ENCODE peak calls at places on chromosomes 6 and 20, in five cellular contexts. One of them, this sample, is unnamed. For H3K4me1, the result is how much of the 10 kb centered on the place peaks cover.

GRCh38 chr6:53250761-53251672 is 97.7 kb downstream of the ELOVL5 start:
- ATAC-seq in K562: no peak
- ATAC-seq in HCT116: no peak
- ATAC-seq in left lung: no peak
- ATAC-seq in lung: no peak
- ATAC-seq in this sample: no peak

GRCh38 chr20:35257175-35257909 is 20.6 kb downstream of the MMP24OS start:
- ATAC-seq in K562: no peak
- ATAC-seq in HCT116: no peak
- ATAC-seq in left lung: no peak
- ATAC-seq in lung: no peak
- ATAC-seq in this sample: no peak

GRCh38 chr6:130717657-130718056 is 109.5 kb upstream of the SMLR1 start:
- ATAC-seq in K562: no peak
- ATAC-seq in HCT116: no peak
- ATAC-seq in left lung: no peak
- ATAC-seq in lung: no peak
- ATAC-seq in this sample: no peak

GRCh38 chr20:57980526-57980925 is 247.9 kb downstream of the ANKRD60 start:
- ATAC-seq in K562: no peak
- ATAC-seq in HCT116: no peak
- ATAC-seq in left lung: no peak
- ATAC-seq in lung: no peak
- ATAC-seq in this sample: no peak

GRCh38 chr20:43979576-43979975 is 64.9 kb downstream of the TOX2 start:
- ATAC-seq in K562: no peak
- ATAC-seq in HCT116: no peak
- ATAC-seq in left lung: no peak
- ATAC-seq in lung: no peak
- ATAC-seq in this sample: no peak

GRCh38 chr20:8837396-8837795 is 231.5 kb upstream of the PLCB4 start:
- ATAC-seq in K562: no peak
- ATAC-seq in HCT116: no peak
- ATAC-seq in left lung: no peak
- ATAC-seq in lung: no peak
- ATAC-seq in this sample: no peak

GRCh38 chr20:34874094-34874654 is 1.5 kb upstream of the GGT7 start:
- ATAC-seq in K562: peak
- ATAC-seq in HCT116: peak
- ATAC-seq in left lung: peak
- ATAC-seq in lung: peak
- ATAC-seq in this sample: peak

GRCh38 chr20:19254086-19254821 is 41.8 kb downstream of the SLC24A3 start:
- ATAC-seq in K562: no peak
- ATAC-seq in HCT116: no peak
- ATAC-seq in left lung: no peak
- ATAC-seq in lung: no peak
- ATAC-seq in this sample: peak

GRCh38 chr20:46710149-46710913 is 882 bp downstream of the SLC2A10 start:
- ATAC-seq in K562: no peak
- ATAC-seq in HCT116: no peak
- ATAC-seq in left lung: no peak
- ATAC-seq in lung: no peak
- ATAC-seq in this sample: no peak

GRCh38 chr6:9482030-9482731 is 932.7 kb downstream of the TFAP2A start:
- ATAC-seq in K562: no peak
- ATAC-seq in HCT116: peak
- ATAC-seq in left lung: peak
- ATAC-seq in lung: no peak
- ATAC-seq in this sample: no peak

GRCh38 chr6:36029464-36029863 is 1.9 kb downstream of the MAPK14 start:
- ATAC-seq in K562: no peak
- ATAC-seq in HCT116: no peak
- ATAC-seq in left lung: no peak
- ATAC-seq in lung: no peak
- ATAC-seq in this sample: no peak

GRCh38 chr6:15433517-15433874 is 187.6 kb downstream of the JARID2 start:
- ATAC-seq in K562: no peak
- ATAC-seq in HCT116: no peak
- ATAC-seq in left lung: no peak
- ATAC-seq in lung: no peak
- ATAC-seq in this sample: no peak

GRCh38 chr6:15429146-15430110 is 183.6 kb downstream of the JARID2 start:
- ATAC-seq in K562: no peak
- ATAC-seq in HCT116: no peak
- ATAC-seq in left lung: no peak
- ATAC-seq in lung: no peak
- ATAC-seq in this sample: peak

GRCh38 chr6:15430181-15430580 is 184.3 kb downstream of the JARID2 start:
- ATAC-seq in K562: no peak
- ATAC-seq in HCT116: no peak
- ATAC-seq in left lung: no peak
- ATAC-seq in lung: no peak
- ATAC-seq in this sample: no peak

GRCh38 chr6:15431762-15432495 is 186.1 kb downstream of the JARID2 start:
- ATAC-seq in K562: peak
- ATAC-seq in HCT116: no peak
- ATAC-seq in left lung: peak
- ATAC-seq in lung: peak
- ATAC-seq in this sample: no peak

DNA sequence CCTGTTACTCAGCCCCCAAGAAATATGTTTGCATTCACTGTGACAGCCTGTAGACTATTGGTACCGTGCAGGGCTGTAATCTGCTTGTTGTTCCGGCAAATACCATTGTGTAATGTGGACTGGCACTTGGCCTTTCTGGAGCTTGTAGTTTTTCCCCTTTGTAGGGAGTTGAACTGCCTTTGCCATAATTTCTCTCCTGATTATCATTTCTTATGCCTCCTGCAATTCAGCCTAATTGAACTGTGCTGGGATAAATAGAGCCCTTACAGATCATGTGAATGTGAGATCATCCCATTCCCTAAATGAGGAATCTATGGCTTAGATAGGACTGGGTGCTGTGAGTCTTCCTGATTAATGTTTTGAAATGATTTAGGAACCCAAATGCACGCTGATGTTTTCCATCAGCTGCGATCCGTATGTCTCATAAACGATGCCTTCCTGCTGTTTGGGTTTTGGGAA is 185.1 kb downstream of the JARID2 start:
- ATAC-seq in K562: no peak
- ATAC-seq in HCT116: no peak
- ATAC-seq in left lung: peak
- ATAC-seq in lung: no peak
- ATAC-seq in this sample: no peak
- H3K4me1 ChIP-seq in K562: under half
- H3K4me1 ChIP-seq in HCT116: under half
- H3K4me1 ChIP-seq in left lung: half or more
- H3K4me1 ChIP-seq in lung: under half
- H3K4me1 ChIP-seq in this sample: under half

DNA sequence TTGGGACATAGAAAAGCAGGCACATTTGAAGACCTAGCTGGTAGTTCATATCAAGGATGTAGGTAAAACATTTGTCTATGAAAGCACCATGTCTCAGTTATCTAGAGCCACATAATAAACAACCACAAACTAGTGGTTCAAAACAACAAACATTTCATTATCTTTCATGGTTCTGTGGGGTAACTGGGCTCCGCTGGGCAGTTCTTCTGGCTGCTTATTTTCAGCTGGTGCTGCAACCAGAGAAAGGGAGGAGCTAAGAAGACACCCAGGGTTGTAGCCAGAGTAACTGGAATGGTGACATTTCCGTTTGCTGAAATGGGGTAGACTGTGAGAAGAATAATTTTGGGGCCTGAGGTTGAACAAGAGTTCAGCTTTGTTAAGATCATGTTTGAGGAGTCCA is 145.7 kb upstream of the SULF2 start:
- ATAC-seq in K562: no peak
- ATAC-seq in HCT116: no peak
- ATAC-seq in left lung: no peak
- ATAC-seq in lung: no peak
- ATAC-seq in this sample: no peak
- H3K4me1 ChIP-seq in K562: under half
- H3K4me1 ChIP-seq in HCT116: under half
- H3K4me1 ChIP-seq in left lung: under half
- H3K4me1 ChIP-seq in lung: under half
- H3K4me1 ChIP-seq in this sample: under half

DNA sequence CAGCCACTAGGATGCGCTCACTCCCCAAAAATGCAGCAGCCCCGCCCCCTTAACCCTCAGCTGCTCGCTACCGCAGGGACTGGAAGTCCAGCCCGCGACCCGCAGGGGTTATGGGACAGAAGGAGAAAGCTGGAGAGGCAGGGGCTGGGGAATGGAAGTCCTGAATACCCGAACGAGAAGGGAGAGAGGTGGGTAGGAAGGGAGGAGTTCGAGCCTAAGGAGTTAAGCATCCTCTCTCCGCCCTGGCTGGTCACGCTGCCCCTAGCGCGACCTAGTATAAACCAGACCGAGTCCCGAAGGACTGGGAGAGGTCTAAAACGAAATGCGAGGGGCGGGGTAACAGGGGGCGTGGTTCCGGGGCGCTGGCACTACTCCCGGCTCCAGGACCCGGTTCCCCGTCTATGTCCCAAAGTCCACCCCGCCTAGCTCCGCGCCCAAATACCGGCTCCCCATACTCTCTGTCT is 448 bp upstream of the DDAH2 start:
- ATAC-seq in K562: peak
- ATAC-seq in HCT116: peak
- ATAC-seq in left lung: peak
- ATAC-seq in lung: peak
- ATAC-seq in this sample: peak
- H3K4me1 ChIP-seq in K562: half or more
- H3K4me1 ChIP-seq in HCT116: under half
- H3K4me1 ChIP-seq in left lung: half or more
- H3K4me1 ChIP-seq in lung: under half
- H3K4me1 ChIP-seq in this sample: under half

DNA sequence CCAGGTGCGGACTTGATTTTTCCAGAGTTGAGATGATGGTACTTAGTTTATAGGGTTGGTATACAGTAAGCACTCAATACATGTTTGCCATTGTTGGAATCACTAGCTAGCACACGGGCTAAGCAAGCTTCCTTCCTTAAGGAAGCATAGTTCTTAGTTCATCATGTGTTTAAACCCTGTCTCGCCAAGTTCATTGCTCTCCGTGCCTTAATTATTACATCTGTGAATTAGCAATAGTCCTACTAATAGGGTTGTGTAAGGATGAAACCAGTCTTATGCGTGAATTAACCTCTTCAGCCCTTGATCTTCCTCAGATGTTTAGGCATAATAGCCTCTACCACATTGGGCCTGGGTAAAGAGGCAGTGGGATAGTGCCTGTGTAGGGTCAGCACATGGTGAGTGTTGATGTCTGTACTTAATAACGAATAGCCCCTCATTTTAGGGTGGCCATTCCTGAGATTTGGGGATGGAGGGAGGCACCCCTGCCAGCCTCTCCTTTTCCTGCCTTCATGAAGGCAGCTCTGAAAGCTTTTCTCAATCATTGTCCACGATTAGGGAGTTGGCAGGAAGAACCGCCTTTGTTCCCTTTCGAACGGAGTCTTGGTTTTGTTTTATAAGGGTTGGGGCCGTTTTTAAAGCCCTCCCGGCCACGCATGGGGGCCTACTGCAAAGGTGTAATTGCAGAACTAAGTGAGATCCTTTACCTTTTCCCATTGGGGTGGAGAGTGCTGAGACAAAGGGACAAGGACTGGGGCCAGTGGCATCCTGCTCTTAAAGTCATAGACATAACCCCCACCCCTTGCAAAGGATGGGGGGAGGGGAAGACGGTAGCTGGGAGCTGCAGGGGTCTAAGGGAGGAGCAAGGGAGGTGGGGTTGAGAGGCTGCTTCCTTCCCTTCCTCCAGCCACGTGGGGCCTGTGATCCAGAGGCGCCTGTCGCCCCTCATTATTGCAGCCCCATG is 2.1 kb downstream of the DNMT3B start:
- ATAC-seq in K562: peak
- ATAC-seq in HCT116: no peak
- ATAC-seq in left lung: no peak
- ATAC-seq in lung: no peak
- ATAC-seq in this sample: no peak
- H3K4me1 ChIP-seq in K562: under half
- H3K4me1 ChIP-seq in HCT116: half or more
- H3K4me1 ChIP-seq in left lung: under half
- H3K4me1 ChIP-seq in lung: under half
- H3K4me1 ChIP-seq in this sample: under half

GRCh38 chr6:116017546-116018276 is 43.0 kb downstream of the FRK start:
- ATAC-seq in K562: no peak
- ATAC-seq in HCT116: no peak
- ATAC-seq in left lung: peak
- ATAC-seq in lung: no peak
- ATAC-seq in this sample: peak

GRCh38 chr6:116015983-116016382 is 44.7 kb downstream of the FRK start:
- ATAC-seq in K562: no peak
- ATAC-seq in HCT116: no peak
- ATAC-seq in left lung: no peak
- ATAC-seq in lung: no peak
- ATAC-seq in this sample: no peak

GRCh38 chr6:116015560-116015959 is 45.1 kb downstream of the FRK start:
- ATAC-seq in K562: no peak
- ATAC-seq in HCT116: no peak
- ATAC-seq in left lung: no peak
- ATAC-seq in lung: no peak
- ATAC-seq in this sample: no peak

GRCh38 chr6:116018976-116019375 is 41.7 kb downstream of the FRK start:
- ATAC-seq in K562: no peak
- ATAC-seq in HCT116: no peak
- ATAC-seq in left lung: no peak
- ATAC-seq in lung: no peak
- ATAC-seq in this sample: no peak

GRCh38 chr6:116016846-116017545 is 43.7 kb downstream of the FRK start:
- ATAC-seq in K562: no peak
- ATAC-seq in HCT116: no peak
- ATAC-seq in left lung: peak
- ATAC-seq in lung: no peak
- ATAC-seq in this sample: peak
- H3K4me1 ChIP-seq in K562: under half
- H3K4me1 ChIP-seq in HCT116: under half
- H3K4me1 ChIP-seq in left lung: under half
- H3K4me1 ChIP-seq in lung: under half
- H3K4me1 ChIP-seq in this sample: under half

This sample was measured in gastroesophageal sphincter.